ENCODE peak calls at places on chromosome 9, in six cellular contexts. C is AG10803, A is astrocyte, Z is HFFc6, B is stomach, M is AG04450. U is an unnamed sample.

GRCh38 chr9:103397868-103398600 is 402.9 kb downstream of the CYLC2 start:
- DNase-seq in C (no peak), A (peak), Z (peak), B (peak), M (no peak), U (no peak)

GRCh38 chr9:92954078-92954861 is 6.9 kb downstream of the FGD3 start:
- DNase-seq in C (peak), A (peak), Z (peak), B (peak), M (no peak), U (no peak)

GRCh38 chr9:70557665-70558419 is 143.4 kb upstream of the KLF9 start:
- DNase-seq in C (no peak), A (no peak), Z (no peak), B (no peak), M (no peak), U (no peak)

GRCh38 chr9:83047839-83048775 is 14.8 kb downstream of the RASEF start:
- DNase-seq in C (no peak), A (peak), Z (no peak), B (peak), M (no peak), U (no peak)

GRCh38 chr9:105330755-105331154 is 86.3 kb downstream of the SLC44A1 start:
- DNase-seq in C (no peak), A (no peak), Z (no peak), B (no peak), M (no peak), U (no peak)

GRCh38 chr9:107390806-107391205 is 98.8 kb downstream of the KLF4 start:
- DNase-seq in C (peak), A (no peak), Z (no peak), B (no peak), M (no peak), U (no peak)

GRCh38 chr9:135741276-135742219 is 39.6 kb downstream of the KCNT1 start:
- DNase-seq in C (no peak), A (no peak), Z (no peak), B (no peak), M (no peak), U (no peak)

GRCh38 chr9:95124582-95125359 is 192.7 kb downstream of the FANCC start:
- DNase-seq in C (peak), A (no peak), Z (no peak), B (no peak), M (no peak), U (no peak)

GRCh38 chr9:70263421-70263820 is 4.6 kb downstream of the SMC5 start:
- DNase-seq in C (peak), A (peak), Z (peak), B (no peak), M (no peak), U (no peak)

GRCh38 chr9:33433871-33434270 is 13.5 kb downstream of the AQP3 start:
- DNase-seq in C (no peak), A (no peak), Z (no peak), B (no peak), M (no peak), U (no peak)

GRCh38 chr9:76818271-76818670 is 54.0 kb downstream of the PCA3 start:
- DNase-seq in C (peak), A (peak), Z (peak), B (peak), M (peak), U (peak)

GRCh38 chr9:5630038-5630507 is 1.2 kb downstream of the RIC1 start:
- DNase-seq in C (peak), A (peak), Z (peak), B (no peak), M (no peak), U (no peak)

GRCh38 chr9:108603141-108603540 is 252.6 kb downstream of the ACTL7B start:
- DNase-seq in C (no peak), A (no peak), Z (no peak), B (peak), M (no peak), U (no peak)

GRCh38 chr9:12775963-12776774 is 1.3 kb downstream of the LURAP1L start:
- DNase-seq in C (peak), A (peak), Z (peak), B (peak), M (peak), U (peak)

GRCh38 chr9:135711881-135712280 is 9.9 kb downstream of the KCNT1 start:
- DNase-seq in C (no peak), A (no peak), Z (no peak), B (no peak), M (no peak), U (no peak)

GRCh38 chr9:133684461-133685361 is 48.5 kb downstream of the DBH start:
- DNase-seq in C (no peak), A (no peak), Z (no peak), B (no peak), M (no peak), U (no peak)

GRCh38 chr9:96874947-96875459 is 20.7 kb upstream of the ZNF782 start:
- DNase-seq in C (no peak), A (peak), Z (no peak), B (peak), M (no peak), U (no peak)

GRCh38 chr9:88310310-88310980 is 77.8 kb upstream of the SPIN1 start:
- DNase-seq in C (no peak), A (no peak), Z (no peak), B (no peak), M (no peak), U (no peak)
- TF ChIP-seq CTCF in C (no peak), A (no peak), Z (no peak), B (no peak), M (no peak), U (no peak)

DNA sequence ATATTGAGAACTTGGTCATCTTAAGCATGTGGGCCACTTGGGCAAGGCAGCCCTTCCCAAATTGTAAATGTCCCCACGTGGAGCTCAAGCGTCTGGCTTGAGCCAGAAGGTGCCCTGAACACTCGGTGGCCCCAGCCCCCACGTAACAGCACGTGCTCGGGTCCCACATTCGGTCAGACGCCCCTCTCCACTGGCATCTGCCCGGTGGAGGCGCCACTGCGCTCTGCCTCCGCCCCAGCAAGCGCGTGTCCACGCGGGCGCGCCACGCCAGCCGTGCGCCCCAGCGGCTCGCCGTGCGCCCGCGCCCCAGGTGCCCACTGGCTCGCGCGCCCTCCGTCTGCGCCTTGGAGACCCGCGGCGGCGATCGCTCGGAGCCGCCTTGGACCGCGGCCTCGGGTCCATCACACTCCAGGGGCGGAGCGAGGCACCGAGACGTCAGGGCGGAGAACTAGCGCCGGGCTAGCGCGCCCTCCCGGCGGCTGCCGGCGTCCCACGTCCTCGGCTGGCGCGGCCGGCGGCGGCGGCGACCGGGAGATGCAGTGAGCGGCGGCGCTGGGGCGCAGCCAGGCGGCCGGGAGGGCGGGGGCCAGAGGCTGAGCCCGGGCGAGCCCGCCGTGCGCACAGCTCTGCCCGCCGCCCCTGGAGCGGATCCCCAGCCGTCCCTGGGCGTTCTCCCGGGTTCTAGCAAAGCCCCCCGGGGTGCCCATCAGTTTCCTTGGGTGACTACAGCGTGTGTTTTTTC is at the start of gene PALM2AKAP2:
- DNase-seq in C (peak), A (peak), Z (peak), B (no peak), M (no peak), U (no peak)
- TF ChIP-seq CTCF in C (peak), A (no peak), Z (peak), B (no peak), M (peak), U (peak)

GRCh38 chr9:113275147-113276131 is at the start of the genes CDC26 and PRPF4:
- DNase-seq in C (peak), A (peak), Z (peak), B (peak), M (peak), U (peak)
- TF ChIP-seq CTCF in C (no peak), A (no peak), Z (no peak), B (no peak), M (no peak), U (no peak)

GRCh38 chr9:19527663-19528062 is 118.9 kb downstream of the ACER2 start:
- DNase-seq in C (no peak), A (no peak), Z (no peak), B (no peak), M (no peak), U (no peak)
- TF ChIP-seq CTCF in C (no peak), A (no peak), Z (no peak), B (no peak), M (no peak), U (no peak)

DNA sequence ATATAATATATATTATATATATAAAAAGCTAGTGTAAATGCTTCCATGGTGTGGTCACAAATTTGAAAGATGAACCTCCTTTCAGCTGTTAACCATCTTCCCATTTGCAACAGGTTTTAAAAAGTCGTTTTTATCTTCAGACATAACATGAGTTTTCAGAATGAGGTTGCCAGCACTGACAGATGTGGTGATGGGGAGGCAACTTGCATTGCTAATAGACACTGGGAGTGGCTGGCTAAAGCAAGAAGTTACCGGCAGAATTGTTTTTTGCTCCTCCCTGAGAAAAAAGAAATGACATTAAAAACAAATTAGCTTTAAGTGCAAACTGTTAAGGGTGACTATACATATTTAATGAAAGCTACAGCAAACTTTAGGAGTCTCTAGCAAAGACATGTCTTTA is 21.2 kb upstream of the PDCL start:
- DNase-seq in C (no peak), A (no peak), Z (no peak), B (no peak), M (no peak), U (no peak)
- TF ChIP-seq CTCF in C (no peak), A (no peak), Z (no peak), B (no peak), M (no peak), U (no peak)

DNA sequence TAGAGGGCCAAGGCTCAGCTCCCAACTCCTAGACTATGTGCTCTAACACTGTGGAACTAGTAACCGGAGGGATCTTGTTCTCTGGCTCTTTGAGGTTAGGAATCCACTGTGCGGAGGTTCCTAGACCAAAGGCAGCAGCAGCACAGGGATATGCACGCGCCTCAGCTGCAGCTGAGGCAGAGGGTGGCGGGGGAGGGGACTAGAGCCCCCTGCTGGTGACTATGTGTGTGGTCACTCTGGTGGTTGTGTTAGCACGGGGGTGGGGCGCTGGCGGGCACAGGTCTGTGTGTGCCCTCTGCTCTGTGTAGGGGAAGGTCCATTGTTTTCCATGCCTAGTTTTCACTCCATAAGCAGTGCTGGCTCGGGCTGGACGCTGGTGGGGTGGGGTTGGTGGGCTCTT is 458.0 kb upstream of the IZUMO3 start:
- DNase-seq in C (no peak), A (no peak), Z (no peak), B (no peak), M (no peak), U (no peak)
- TF ChIP-seq CTCF in C (no peak), A (no peak), Z (no peak), B (no peak), M (no peak), U (no peak)

GRCh38 chr9:79572032-79572890 is 496 bp downstream of the TLE4 start:
- DNase-seq in C (peak), A (no peak), Z (peak), B (peak), M (no peak), U (no peak)
- TF ChIP-seq CTCF in C (no peak), A (no peak), Z (no peak), B (no peak), M (no peak), U (no peak)

GRCh38 chr9:130220351-130220750 is 45.2 kb upstream of the HMCN2 start:
- DNase-seq in C (peak), A (no peak), Z (no peak), B (no peak), M (peak), U (no peak)
- TF ChIP-seq CTCF in C (peak), A (no peak), Z (peak), B (no peak), M (peak), U (peak)